ENCODE peak calls at places on chromosomes 5 and 9, in eight cellular contexts. L, P, Q, K, M, B, A and Y are unnamed samples.

GRCh38 chr5:109852371-109853160 is 162.8 kb downstream of the MAN2A1 start:
- DNase-seq in B (no peak), Q (no peak), A (no peak), L (no peak), P (no peak), M (no peak), K (no peak), Y (no peak)

GRCh38 chr9:72477862-72478564 is 43.4 kb upstream of the TMC1 start:
- DNase-seq in P (peak), A (no peak), L (no peak), Q (peak), M (no peak), K (peak), B (no peak), Y (peak)

GRCh38 chr5:6830643-6831239 is 117.5 kb downstream of the TENT4A start:
- DNase-seq in P (no peak), A (no peak), L (no peak), Q (no peak), M (no peak), K (no peak), B (no peak), Y (no peak)

GRCh38 chr5:33641722-33642505 is 201.1 kb downstream of the TARS1 start:
- DNase-seq in P (no peak), A (no peak), M (no peak), B (no peak), Q (no peak), L (no peak), K (no peak), Y (no peak)

GRCh38 chr5:156402387-156402921 is 75.5 kb downstream of the SGCD start:
- DNase-seq in Q (no peak), B (peak), M (no peak), L (no peak), A (no peak), K (no peak), P (peak), Y (no peak)

GRCh38 chr5:61162010-61162831 is at the start of gene SMIM15:
- DNase-seq in K (peak), M (peak), Q (peak), B (peak), A (peak), P (peak), L (peak), Y (peak)

GRCh38 chr5:1107167-1108007 is 4.5 kb downstream of the SLC12A7 start:
- DNase-seq in K (no peak), A (no peak), B (no peak), L (no peak), Q (no peak), P (no peak), M (no peak), Y (no peak)

GRCh38 chr9:123396007-123396511 is 40.1 kb downstream of the CRB2 start:
- DNase-seq in K (no peak), L (no peak), Q (no peak), M (no peak), A (no peak), P (no peak), B (no peak), Y (no peak)

GRCh38 chr9:5002811-5003210 is 17.7 kb downstream of the JAK2 start:
- DNase-seq in M (no peak), B (no peak), L (no peak), P (no peak), A (no peak), K (no peak), Q (no peak), Y (no peak)

GRCh38 chr5:31270396-31270795 is 76.9 kb downstream of the CDH6 start:
- DNase-seq in A (no peak), L (no peak), Q (no peak), B (no peak), M (no peak), P (no peak), K (no peak), Y (peak)

GRCh38 chr9:132241840-132242620 is 80.2 kb downstream of the NTNG2 start:
- DNase-seq in P (no peak), B (peak), A (peak), K (no peak), Q (no peak), L (peak), M (no peak), Y (peak)

GRCh38 chr5:176886336-176887251 is 12.6 kb downstream of the HK3 start:
- DNase-seq in P (no peak), Q (no peak), L (no peak), A (peak), M (no peak), K (peak), B (no peak), Y (no peak)

GRCh38 chr5:80245986-80246781 is 9.7 kb downstream of the SERINC5 start:
- DNase-seq in Q (no peak), P (no peak), M (no peak), K (no peak), A (no peak), B (no peak), L (no peak), Y (no peak)

GRCh38 chr9:87194471-87194870 is 247.2 kb upstream of the GAS1 start:
- DNase-seq in Q (no peak), B (no peak), P (no peak), M (no peak), A (no peak), L (no peak), K (no peak), Y (no peak)

GRCh38 chr9:97556721-97557605 is 55.5 kb downstream of the TMOD1 start:
- DNase-seq in A (no peak), L (peak), B (peak), M (peak), P (no peak), K (peak), Q (no peak), Y (no peak)

GRCh38 chr9:35972093-35972492 is 14.1 kb upstream of the OR2S2 start:
- DNase-seq in B (no peak), K (no peak), L (no peak), A (no peak), Q (no peak), P (peak), M (no peak), Y (no peak)

GRCh38 chr9:115127191-115127817 is 9.3 kb upstream of the TNC start:
- DNase-seq in Q (no peak), A (no peak), B (no peak), P (no peak), K (no peak), L (no peak), M (no peak), Y (peak)

GRCh38 chr5:126208691-126209090 is 214.5 kb upstream of the GRAMD2B start:
- DNase-seq in B (no peak), L (no peak), P (no peak), A (no peak), K (no peak), Q (no peak), M (no peak), Y (no peak)

GRCh38 chr5:16140944-16141343 is 38.6 kb downstream of the MARCHF11 start:
- DNase-seq in M (no peak), L (no peak), K (no peak), Q (no peak), B (no peak), A (no peak), P (no peak), Y (no peak)

GRCh38 chr9:108286807-108287206 is 569.0 kb downstream of the ACTL7B start:
- DNase-seq in M (no peak), A (no peak), L (no peak), B (no peak), Q (no peak), P (no peak), K (no peak), Y (no peak)

GRCh38 chr5:108079754-108080153 is 302.1 kb downstream of the FBXL17 start:
- DNase-seq in M (no peak), P (no peak), Q (no peak), K (no peak), A (no peak), B (no peak), L (no peak), Y (peak)

GRCh38 chr9:92607773-92608172 is 62.2 kb downstream of the IPPK start:
- DNase-seq in A (no peak), M (no peak), P (no peak), B (no peak), Q (no peak), L (no peak), K (no peak), Y (no peak)

GRCh38 chr9:93192721-93193372 is 8.9 kb downstream of the WNK2 start:
- DNase-seq in M (no peak), A (peak), P (no peak), B (peak), L (no peak), K (no peak), Q (no peak), Y (no peak)

GRCh38 chr5:80516826-80517225 is 28.9 kb downstream of the FAM151B start:
- DNase-seq in P (no peak), M (no peak), B (no peak), Q (no peak), L (no peak), K (no peak), A (no peak), Y (peak)

GRCh38 chr9:101671567-101671966 is 66.9 kb downstream of the GRIN3A start:
- DNase-seq in M (no peak), K (no peak), A (no peak), P (no peak), Q (no peak), L (no peak), B (no peak), Y (no peak)

GRCh38 chr9:129676970-129677369 is 11.5 kb downstream of the PRRX2 start:
- DNase-seq in A (no peak), Q (no peak), L (no peak), M (peak), P (peak), B (no peak), K (no peak), Y (no peak)

GRCh38 chr5:1512541-1513291 is 11.0 kb downstream of the LPCAT1 start:
- DNase-seq in A (peak), M (peak), P (peak), K (peak), L (peak), B (peak), Q (no peak), Y (no peak)

GRCh38 chr5:72108200-72109050 is 1.1 kb downstream of the MAP1B start:
- DNase-seq in A (peak), L (peak), B (peak), Q (no peak), P (peak), K (peak), M (peak), Y (peak)

GRCh38 chr5:64807505-64807904 is 38.8 kb downstream of the CWC27 start:
- DNase-seq in B (no peak), A (no peak), P (no peak), L (no peak), K (no peak), Q (no peak), M (no peak), Y (no peak)

GRCh38 chr9:86942352-86943222 is 4.7 kb downstream of the GAS1 start:
- DNase-seq in P (no peak), M (no peak), B (no peak), Q (no peak), K (no peak), A (no peak), L (no peak), Y (no peak)

GRCh38 chr9:14769235-14769580 is 46.7 kb upstream of the CER1 start:
- DNase-seq in L (no peak), K (no peak), B (no peak), P (peak), Q (no peak), M (no peak), A (no peak), Y (peak)

GRCh38 chr9:97327562-97327961 is 20.1 kb downstream of the CCDC180 start:
- DNase-seq in M (no peak), L (no peak), A (no peak), B (no peak), Q (no peak), P (no peak), K (no peak), Y (no peak)

GRCh38 chr5:137622850-137623249 is 113.0 kb downstream of the KLHL3 start:
- DNase-seq in M (peak), A (no peak), Q (peak), K (peak), P (peak), L (no peak), B (peak), Y (no peak)

GRCh38 chr9:104748359-104749031 is 1.0 kb downstream of the NIPSNAP3A start:
- DNase-seq in L (no peak), K (no peak), B (no peak), Q (no peak), P (no peak), A (no peak), M (no peak), Y (peak)

GRCh38 chr9:132141364-132141947 is 20.4 kb upstream of the NTNG2 start:
- DNase-seq in K (peak), A (peak), M (no peak), L (no peak), B (no peak), P (peak), Q (no peak), Y (no peak)

GRCh38 chr5:116953251-116953934 is 378.8 kb upstream of the SEMA6A start:
- DNase-seq in B (no peak), A (no peak), M (no peak), P (no peak), L (no peak), Q (no peak), K (no peak), Y (no peak)

GRCh38 chr5:1247811-1248210 is 22.6 kb downstream of the SLC6A18 start:
- DNase-seq in A (no peak), B (no peak), P (no peak), K (no peak), M (no peak), Q (no peak), L (no peak), Y (no peak)

GRCh38 chr5:136810198-136810823 is 445.0 kb upstream of the TRPC7 start:
- DNase-seq in B (no peak), M (no peak), A (no peak), P (no peak), L (no peak), K (no peak), Q (peak), Y (no peak)

DNA sequence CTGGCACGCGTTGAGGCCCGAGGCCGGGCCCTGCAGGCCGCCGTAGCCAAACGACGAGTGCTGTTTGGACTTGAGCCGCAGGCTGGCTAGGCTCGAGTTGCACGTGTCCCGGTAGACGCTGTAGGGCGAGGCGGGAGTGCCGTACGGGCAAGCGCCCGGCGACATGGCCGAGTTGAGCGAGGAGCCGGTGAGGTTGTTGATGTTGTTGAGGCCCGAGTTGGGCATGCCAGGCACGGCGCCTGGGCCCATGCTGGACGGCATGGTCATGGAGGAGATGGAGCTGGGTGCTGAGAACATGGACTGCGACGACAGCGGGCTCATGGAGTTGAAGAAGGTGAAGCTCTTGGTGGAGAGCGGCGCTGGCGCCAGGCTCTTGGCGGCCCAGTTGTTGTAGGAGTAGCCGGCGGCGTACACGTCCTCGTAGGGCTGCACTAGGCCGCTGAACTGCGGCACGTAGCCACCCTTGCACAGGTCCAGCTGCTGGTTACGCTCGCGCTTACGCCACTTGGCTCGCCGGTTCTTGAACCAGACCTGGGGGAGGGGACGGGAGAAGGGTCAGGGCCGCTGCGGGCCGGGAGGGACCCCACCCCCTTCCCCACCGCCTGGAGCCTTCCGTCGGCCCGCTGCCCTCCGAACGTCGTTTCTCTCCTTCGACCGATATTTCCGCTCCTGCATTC is 5.1 kb downstream of the PITX1 start:
- DNase-seq in B (peak), K (no peak), Q (no peak), L (no peak), P (peak), A (no peak), M (no peak), Y (no peak)
- H3K4me3 ChIP-seq in B (no peak), K (no peak), Q (no peak), L (no peak), P (no peak), A (no peak), M (no peak), Y (no peak)

GRCh38 chr5:171521679-171522078 is 102.2 kb downstream of the FGF18 start:
- DNase-seq in M (no peak), Q (peak), B (no peak), L (no peak), K (no peak), P (peak), A (no peak), Y (no peak)
- H3K27ac ChIP-seq in M (peak), Q (peak), B (no peak), L (no peak), K (no peak), P (no peak), A (no peak), Y (no peak)

GRCh38 chr5:175825906-175826305 is 45.5 kb upstream of the CPLX2 start:
- DNase-seq in M (no peak), K (no peak), Q (no peak), B (no peak), A (no peak), P (no peak), L (no peak), Y (no peak)

GRCh38 chr5:175822225-175822624 is 49.2 kb upstream of the CPLX2 start:
- DNase-seq in P (no peak), K (no peak), A (no peak), L (no peak), Q (no peak), B (no peak), M (no peak), Y (no peak)

GRCh38 chr5:175824621-175825020 is 46.8 kb upstream of the CPLX2 start:
- DNase-seq in K (no peak), B (no peak), M (no peak), L (no peak), P (no peak), Q (no peak), A (no peak), Y (no peak)

GRCh38 chr5:175821790-175822211 is 49.6 kb upstream of the CPLX2 start:
- DNase-seq in L (no peak), Q (no peak), B (no peak), M (no peak), A (no peak), P (no peak), K (no peak), Y (no peak)

GRCh38 chr5:175823731-175824525 is 47.5 kb upstream of the CPLX2 start:
- DNase-seq in L (no peak), P (peak), B (no peak), A (no peak), Q (no peak), M (no peak), K (no peak), Y (peak)
- H3K4me3 ChIP-seq in L (no peak), P (no peak), B (no peak), A (no peak), Q (no peak), M (no peak), K (no peak), Y (no peak)

GRCh38 chr9:81589392-81589791 is 100.0 kb downstream of the TLE1 start:
- DNase-seq in K (no peak), L (no peak), A (no peak), B (no peak), Q (no peak), M (no peak), P (no peak), Y (no peak)
- H3K27ac ChIP-seq in K (peak), L (no peak), A (no peak), B (no peak), Q (no peak), M (peak), P (no peak), Y (no peak)

DNA sequence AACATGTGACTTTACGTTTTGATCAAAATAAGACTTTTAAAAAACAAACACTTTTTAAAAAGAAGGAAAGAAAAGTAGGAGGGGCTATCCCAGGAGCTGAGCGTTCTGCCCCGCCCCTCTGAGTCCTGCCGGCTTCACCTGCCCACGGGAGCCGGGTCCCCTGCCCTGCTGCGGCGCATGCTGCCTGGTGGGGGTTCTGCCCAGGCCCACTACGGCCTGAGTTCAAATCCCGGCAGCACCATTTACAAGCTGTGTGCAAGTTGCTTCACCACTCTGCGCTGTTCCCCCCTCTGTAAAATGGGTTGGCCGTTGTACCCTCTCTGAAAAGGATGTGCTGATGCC is 31.1 kb downstream of the GSN start:
- DNase-seq in P (peak), K (no peak), B (peak), M (no peak), Q (no peak), L (peak), A (no peak), Y (no peak)
- H3K4me3 ChIP-seq in P (no peak), K (no peak), B (peak), M (peak), Q (peak), L (peak), A (peak), Y (peak)

GRCh38 chr5:55392669-55393068 is 84.9 kb downstream of the MTREX start:
- DNase-seq in Q (no peak), P (no peak), M (no peak), K (no peak), A (no peak), B (no peak), L (no peak), Y (no peak)
- H3K27ac ChIP-seq in Q (no peak), P (no peak), M (no peak), K (no peak), A (no peak), B (no peak), L (no peak), Y (no peak)